ENCODE peak calls at places on chromosome 20, in nine cellular contexts. G is HepG2, P is heart left ventricle, F is lower leg skin, X is Peyer's patch, B is body of pancreas, I is IMR-90, Q is ovary, O is breast epithelium. K is an unnamed sample.

GRCh38 chr20:17725094-17725835 is 25.5 kb downstream of the BANF2 start:
- DNase-seq in G (peak), P (no peak), F (no peak), X (no peak), B (peak), I (no peak), Q (no peak), O (no peak), K (no peak)

GRCh38 chr20:11553603-11554002 is 364.1 kb upstream of the BTBD3 start:
- DNase-seq in G (peak), P (no peak), F (no peak), X (no peak), B (no peak), I (peak), Q (no peak), O (no peak), K (no peak)

GRCh38 chr20:21719592-21720214 is 14.2 kb downstream of the PAX1 start:
- DNase-seq in G (peak), P (no peak), F (peak), X (peak), B (peak), I (peak), Q (no peak), O (no peak), K (no peak)

GRCh38 chr20:50472693-50473610 is 37.2 kb upstream of the PTPN1 start:
- DNase-seq in G (no peak), P (no peak), F (no peak), X (no peak), B (no peak), I (no peak), Q (no peak), O (no peak), K (no peak)

GRCh38 chr20:34495928-34496327 is 20.3 kb upstream of the DYNLRB1 start:
- DNase-seq in G (no peak), P (no peak), F (no peak), X (no peak), B (no peak), I (no peak), Q (no peak), O (no peak), K (no peak)

GRCh38 chr20:36827541-36828279 is 48.2 kb upstream of the TLDC2 start:
- DNase-seq in G (no peak), P (peak), F (no peak), X (no peak), B (no peak), I (no peak), Q (no peak), O (no peak), K (no peak)

GRCh38 chr20:50242178-50242514 is 51.5 kb downstream of the CEBPB start:
- DNase-seq in G (no peak), P (no peak), F (no peak), X (no peak), B (no peak), I (no peak), Q (no peak), O (no peak), K (no peak)

GRCh38 chr20:1536893-1537730 is 20.4 kb downstream of the SIRPD start:
- DNase-seq in G (no peak), P (peak), F (no peak), X (peak), B (no peak), I (no peak), Q (no peak), O (no peak), K (no peak)

GRCh38 chr20:58722877-58723627 is 30.5 kb downstream of the NPEPL1 start:
- DNase-seq in G (no peak), P (peak), F (no peak), X (no peak), B (no peak), I (no peak), Q (no peak), O (no peak), K (no peak)

GRCh38 chr20:32621071-32621913 is 36.2 kb upstream of the NOL4L start:
- DNase-seq in G (no peak), P (no peak), F (no peak), X (no peak), B (no peak), I (no peak), Q (no peak), O (no peak), K (peak)

GRCh38 chr20:1632228-1632577 is 12.4 kb upstream of the SIRPB1 start:
- DNase-seq in G (no peak), P (no peak), F (no peak), X (peak), B (no peak), I (no peak), Q (no peak), O (no peak), K (no peak)

GRCh38 chr20:50859161-50859560 is 64.3 kb downstream of the BCAS4 start:
- DNase-seq in G (no peak), P (peak), F (no peak), X (no peak), B (no peak), I (no peak), Q (no peak), O (no peak), K (no peak)

GRCh38 chr20:10558635-10559187 is 115.1 kb downstream of the JAG1 start:
- DNase-seq in G (no peak), P (no peak), F (no peak), X (no peak), B (no peak), I (peak), Q (no peak), O (no peak), K (no peak)

GRCh38 chr20:63628246-63628975 is 1.5 kb upstream of the GMEB2 start:
- DNase-seq in G (peak), P (peak), F (no peak), X (peak), B (peak), I (peak), Q (peak), O (peak), K (no peak)

GRCh38 chr20:8254911-8255582 is 123.0 kb downstream of the PLCB1 start:
- DNase-seq in G (no peak), P (no peak), F (no peak), X (no peak), B (no peak), I (peak), Q (no peak), O (no peak), K (no peak)

GRCh38 chr20:51469578-51470520 is 72.7 kb downstream of the NFATC2 start:
- DNase-seq in G (no peak), P (no peak), F (no peak), X (no peak), B (no peak), I (no peak), Q (peak), O (no peak), K (no peak)

GRCh38 chr20:634526-634925 is 18.5 kb downstream of the SRXN1 start:
- DNase-seq in G (no peak), P (no peak), F (no peak), X (no peak), B (no peak), I (no peak), Q (no peak), O (no peak), K (no peak)

GRCh38 chr20:33239979-33240736 is 4.4 kb downstream of the BPIFA1 start:
- DNase-seq in G (no peak), P (no peak), F (no peak), X (no peak), B (no peak), I (no peak), Q (no peak), O (no peak), K (no peak)

GRCh38 chr20:32538526-32538918 is 46.6 kb downstream of the NOL4L start:
- DNase-seq in G (no peak), P (peak), F (no peak), X (no peak), B (no peak), I (no peak), Q (no peak), O (no peak), K (no peak)

GRCh38 chr20:11003341-11003740 is 329.5 kb upstream of the JAG1 start:
- DNase-seq in G (no peak), P (no peak), F (no peak), X (no peak), B (no peak), I (no peak), Q (no peak), O (no peak), K (no peak)

GRCh38 chr20:31840906-31841816 is 4.2 kb downstream of the FOXS1 start:
- DNase-seq in G (no peak), P (no peak), F (no peak), X (no peak), B (no peak), I (no peak), Q (peak), O (no peak), K (no peak)

GRCh38 chr20:54980321-54980960 is 505.0 kb downstream of the DOK5 start:
- DNase-seq in G (no peak), P (no peak), F (no peak), X (no peak), B (no peak), I (no peak), Q (no peak), O (no peak), K (no peak)

GRCh38 chr20:45163071-45163803 is 11.5 kb upstream of the PI3 start:
- DNase-seq in G (no peak), P (no peak), F (no peak), X (no peak), B (no peak), I (no peak), Q (no peak), O (no peak), K (no peak)

GRCh38 chr20:38452880-38453624 is 17.9 kb upstream of the SNHG17 start:
- DNase-seq in G (no peak), P (no peak), F (no peak), X (peak), B (no peak), I (peak), Q (no peak), O (no peak), K (peak)

GRCh38 chr20:3631534-3631933 is 31.7 kb downstream of the GFRA4 start:
- DNase-seq in G (no peak), P (no peak), F (no peak), X (no peak), B (no peak), I (no peak), Q (no peak), O (no peak), K (no peak)

GRCh38 chr20:37348643-37349516 is 2.9 kb downstream of the SRC start:
- DNase-seq in G (no peak), P (no peak), F (no peak), X (no peak), B (no peak), I (no peak), Q (no peak), O (no peak), K (no peak)

GRCh38 chr20:1702288-1702687 is 44.7 kb upstream of the SIRPG start:
- DNase-seq in G (no peak), P (no peak), F (no peak), X (no peak), B (no peak), I (no peak), Q (no peak), O (no peak), K (no peak)

GRCh38 chr20:37336369-37337207 is 9.4 kb upstream of the SRC start:
- DNase-seq in G (no peak), P (peak), F (peak), X (peak), B (no peak), I (peak), Q (peak), O (no peak), K (no peak)

GRCh38 chr20:53677447-53678314 is 84.0 kb upstream of the ZNF217 start:
- DNase-seq in G (peak), P (no peak), F (no peak), X (no peak), B (peak), I (peak), Q (peak), O (no peak), K (no peak)

GRCh38 chr20:54474866-54475265 is 527 bp upstream of the DOK5 start:
- DNase-seq in G (no peak), P (no peak), F (no peak), X (no peak), B (no peak), I (no peak), Q (no peak), O (no peak), K (no peak)

GRCh38 chr20:2652724-2653510 is 485 bp downstream of the NOP56 start:
- DNase-seq in G (peak), P (no peak), F (no peak), X (peak), B (no peak), I (no peak), Q (no peak), O (no peak), K (no peak)

GRCh38 chr20:42366626-42367025 is 748.4 kb upstream of the CHD6 start:
- DNase-seq in G (no peak), P (no peak), F (no peak), X (no peak), B (no peak), I (no peak), Q (no peak), O (no peak), K (no peak)

GRCh38 chr20:42373049-42373448 is 754.9 kb upstream of the CHD6 start:
- DNase-seq in G (no peak), P (no peak), F (no peak), X (no peak), B (no peak), I (no peak), Q (no peak), O (no peak), K (no peak)

GRCh38 chr20:42368910-42369309 is 750.7 kb upstream of the CHD6 start:
- DNase-seq in G (no peak), P (no peak), F (no peak), X (no peak), B (no peak), I (no peak), Q (no peak), O (no peak), K (no peak)

GRCh38 chr20:42364446-42364845 is 746.3 kb upstream of the CHD6 start:
- DNase-seq in G (no peak), P (no peak), F (no peak), X (no peak), B (no peak), I (no peak), Q (no peak), O (no peak), K (no peak)

GRCh38 chr20:42370086-42370485 is 751.9 kb upstream of the CHD6 start:
- DNase-seq in G (no peak), P (no peak), F (no peak), X (no peak), B (peak), I (no peak), Q (no peak), O (no peak), K (no peak)
- TF ChIP-seq POLR2A in G (no peak), P (no peak), F (no peak), X (no peak), B (no peak), I (no peak), Q (no peak), O (no peak), K (no peak)

DNA sequence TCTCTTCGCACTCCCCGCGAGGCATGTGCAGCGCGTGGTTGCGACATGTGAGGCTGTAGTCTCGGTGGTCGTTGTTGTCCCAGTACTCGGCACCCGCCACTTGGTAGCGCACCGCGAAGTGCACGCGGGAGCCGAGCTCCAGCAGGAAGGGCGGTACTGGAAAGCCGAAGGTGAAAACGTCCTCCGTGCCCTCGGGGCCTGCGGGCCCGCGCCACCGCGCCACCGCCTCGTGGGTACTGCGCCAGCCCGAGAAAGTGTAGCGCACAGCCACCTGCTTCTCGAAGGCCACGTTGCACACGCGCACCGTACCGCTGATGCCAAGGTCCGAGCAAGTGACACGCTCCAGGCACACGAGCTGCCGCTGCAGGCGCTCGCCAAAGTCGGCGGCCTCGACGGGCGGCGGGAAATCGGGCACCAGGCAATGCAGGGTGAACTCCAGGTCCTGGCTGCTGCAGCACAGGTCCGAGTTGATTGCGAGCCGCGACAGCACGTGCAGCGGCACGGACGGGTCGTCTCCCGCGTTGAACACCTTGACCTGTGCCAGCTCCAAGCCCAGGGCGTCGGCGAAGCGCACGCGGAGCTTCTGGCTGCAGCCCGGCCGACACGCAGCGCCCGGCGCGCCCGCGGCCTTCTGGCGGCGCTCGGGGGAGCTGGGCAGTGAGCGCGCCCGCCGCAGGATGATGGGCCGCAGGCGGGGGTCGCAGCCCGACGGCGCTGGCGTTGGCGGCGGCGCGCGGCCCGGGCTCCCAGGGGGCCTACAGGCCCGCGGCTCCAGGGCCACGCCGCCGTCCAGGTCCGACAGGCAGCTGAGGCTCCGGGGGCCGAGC is 840 bp downstream of the PPP1R3D start:
- DNase-seq in G (no peak), P (peak), F (no peak), X (no peak), B (peak), I (no peak), Q (no peak), O (no peak), K (no peak)
- TF ChIP-seq POLR2A in G (no peak), P (no peak), F (no peak), X (no peak), B (no peak), I (no peak), Q (no peak), O (no peak), K (no peak)

GRCh38 chr20:5749512-5750490 is at the start of gene SHLD1:
- DNase-seq in G (peak), P (peak), F (peak), X (peak), B (peak), I (peak), Q (peak), O (peak), K (peak)
- TF ChIP-seq POLR2A in G (peak), P (no peak), F (no peak), X (no peak), B (no peak), I (peak), Q (no peak), O (no peak), K (no peak)

GRCh38 chr20:62135573-62136266 is 7.5 kb downstream of the PSMA7 start:
- DNase-seq in G (no peak), P (no peak), F (no peak), X (no peak), B (no peak), I (no peak), Q (no peak), O (no peak), K (no peak)

GRCh38 chr20:62133051-62133845 is 9.9 kb downstream of the PSMA7 start:
- DNase-seq in G (no peak), P (peak), F (no peak), X (no peak), B (no peak), I (no peak), Q (no peak), O (no peak), K (no peak)

GRCh38 chr20:62133864-62134263 is 9.3 kb downstream of the PSMA7 start:
- DNase-seq in G (no peak), P (peak), F (no peak), X (no peak), B (no peak), I (no peak), Q (no peak), O (no peak), K (no peak)

GRCh38 chr20:62136283-62137091 is 6.7 kb downstream of the PSMA7 start:
- DNase-seq in G (peak), P (no peak), F (no peak), X (peak), B (peak), I (peak), Q (peak), O (peak), K (no peak)

GRCh38 chr20:62134735-62135231 is 8.4 kb downstream of the PSMA7 start:
- DNase-seq in G (peak), P (no peak), F (no peak), X (no peak), B (no peak), I (peak), Q (peak), O (no peak), K (no peak)
- TF ChIP-seq POLR2A in G (peak), P (no peak), F (no peak), X (no peak), B (no peak), I (peak), Q (no peak), O (no peak), K (no peak)

GRCh38 chr20:43812216-43812615 is 85.4 kb upstream of the GTSF1L start:
- DNase-seq in G (no peak), P (no peak), F (no peak), X (no peak), B (no peak), I (no peak), Q (no peak), O (no peak), K (no peak)
- TF ChIP-seq POLR2A in G (no peak), P (no peak), F (no peak), X (no peak), B (no peak), I (no peak), Q (no peak), O (no peak), K (no peak)

GRCh38 chr20:41135888-41136243 is 1.5 kb upstream of the PLCG1 start:
- DNase-seq in G (no peak), P (no peak), F (no peak), X (no peak), B (no peak), I (no peak), Q (no peak), O (no peak), K (no peak)

GRCh38 chr20:41135187-41135887 is 2.0 kb upstream of the PLCG1 start:
- DNase-seq in G (peak), P (peak), F (no peak), X (peak), B (peak), I (peak), Q (no peak), O (peak), K (no peak)

GRCh38 chr20:41131594-41132387 is 5.6 kb upstream of the PLCG1 start:
- DNase-seq in G (no peak), P (no peak), F (no peak), X (no peak), B (no peak), I (no peak), Q (no peak), O (no peak), K (no peak)

GRCh38 chr20:41134362-41135186 is 2.8 kb upstream of the PLCG1 start:
- DNase-seq in G (peak), P (no peak), F (no peak), X (no peak), B (no peak), I (no peak), Q (no peak), O (no peak), K (no peak)

DNA sequence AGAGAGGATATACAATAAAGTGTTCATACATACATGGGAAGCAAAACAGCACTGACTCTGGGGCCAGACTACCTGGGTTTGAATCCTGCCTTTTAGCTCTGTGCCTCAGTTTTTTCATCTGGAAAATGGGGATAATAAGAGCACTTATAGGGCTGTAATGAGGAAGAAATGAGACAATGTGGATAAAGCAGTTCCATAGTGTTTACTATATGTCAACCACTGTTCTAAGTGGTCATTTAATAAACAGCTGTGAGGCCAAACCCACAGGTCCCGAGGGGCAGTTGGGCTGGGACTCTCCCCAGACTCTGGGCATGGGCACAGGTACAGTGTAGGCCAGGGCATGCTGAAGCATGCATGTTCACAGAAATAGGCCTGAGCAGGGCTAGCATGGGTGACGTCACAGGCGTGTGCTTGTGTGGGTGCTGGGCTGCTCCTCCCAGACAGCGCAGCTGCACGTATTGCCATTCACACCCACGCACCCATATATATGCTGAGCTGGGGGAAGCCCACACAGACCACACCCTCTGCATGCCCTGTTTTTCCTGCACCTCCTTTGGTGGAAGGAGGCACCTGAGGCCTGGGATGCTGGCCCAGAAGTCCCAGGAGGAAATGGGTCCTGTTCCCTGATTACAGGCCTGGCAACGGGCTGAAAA is 3.5 kb upstream of the PLCG1 start:
- DNase-seq in G (no peak), P (no peak), F (peak), X (peak), B (no peak), I (peak), Q (no peak), O (peak), K (no peak)
- TF ChIP-seq POLR2A in G (no peak), P (no peak), F (no peak), X (no peak), B (no peak), I (no peak), Q (no peak), O (no peak), K (no peak)

K was measured in H54.